ENCODE peak calls at places on chromosomes 5 and 9, in eight cellular contexts. O, B, H, I, M, N, T and V are unnamed samples.

GRCh38 chr9:128684325-128685021 is 4.5 kb upstream of the SET start:
- DNase-seq in T (peak; percentile 65), N (peak; percentile 79), H (peak; percentile 60), B (peak; percentile 57), O (peak; percentile 46), M (peak; percentile 90), I (peak; percentile 82), V (peak; percentile 86)

GRCh38 chr9:4585135-4585534 is 77.0 kb upstream of the PLPP6 start:
- DNase-seq in H (no peak), B (no peak), T (no peak), O (no peak), M (no peak), N (no peak), I (no peak), V (no peak)

GRCh38 chr9:137411670-137412380 is 11.1 kb downstream of the EXD3 start:
- DNase-seq in O (no peak), M (peak; percentile 96), N (peak; percentile 85), I (peak; percentile 86), B (no peak), H (peak; percentile 94), T (no peak), V (peak; percentile 76)

GRCh38 chr5:163687421-163687820 is 182.0 kb downstream of the MAT2B start:
- DNase-seq in N (no peak), I (no peak), M (no peak), O (no peak), H (no peak), T (no peak), B (no peak), V (no peak)

GRCh38 chr5:62791059-62791458 is 212.4 kb downstream of the LRRC70 start:
- DNase-seq in B (no peak), T (no peak), N (no peak), O (no peak), H (peak; percentile 4), M (no peak), I (peak; percentile 24), V (no peak)

GRCh38 chr5:76544268-76544926 is 78.8 kb downstream of the F2RL2 start:
- DNase-seq in I (peak; percentile 70), B (no peak), N (no peak), M (no peak), O (peak; percentile 28), T (peak; percentile 39), H (peak; percentile 34), V (peak; percentile 64)

GRCh38 chr9:130433168-130433946 is 11.4 kb upstream of the ASS1 start:
- DNase-seq in H (peak; percentile 46), T (no peak), M (peak; percentile 63), O (no peak), I (peak; percentile 61), B (peak; percentile 89), N (no peak), V (peak; percentile 76)

GRCh38 chr9:129235931-129236331 is 57.9 kb upstream of the IER5L start:
- DNase-seq in I (no peak), N (peak; percentile 10), M (no peak), T (peak; percentile 37), H (no peak), O (peak; percentile 44), B (peak; percentile 5), V (peak; percentile 72)

GRCh38 chr5:65809817-65810531 is 88.0 kb downstream of the NLN start:
- DNase-seq in O (no peak), I (peak; percentile 64), N (peak; percentile 72), M (no peak), H (peak; percentile 87), T (no peak), B (peak; percentile 25), V (no peak)

GRCh38 chr9:27353405-27354229 is 56.7 kb upstream of the EQTN start:
- DNase-seq in M (no peak), N (no peak), T (no peak), O (no peak), H (no peak), B (peak; percentile 67), I (no peak), V (no peak)

GRCh38 chr5:116231288-116231687 is 146.5 kb downstream of the COMMD10 start:
- DNase-seq in M (no peak), T (no peak), I (no peak), N (no peak), B (no peak), O (no peak), H (no peak), V (no peak)

GRCh38 chr9:21542780-21543179 is 60.7 kb upstream of the IFNE start:
- DNase-seq in I (no peak), H (peak; percentile 27), T (no peak), N (no peak), O (no peak), B (no peak), M (no peak), V (no peak)

GRCh38 chr5:122192883-122193496 is 63.6 kb downstream of the ZNF474 start:
- DNase-seq in O (no peak), N (no peak), I (peak; percentile 62), B (peak; percentile 55), T (no peak), M (no peak), H (peak; percentile 78), V (no peak)

GRCh38 chr9:93301291-93301811 is 117.4 kb downstream of the WNK2 start:
- DNase-seq in I (no peak), O (no peak), N (no peak), T (no peak), H (no peak), M (no peak), B (no peak), V (no peak)

GRCh38 chr9:129400001-129400970 is 220.6 kb downstream of the C9orf50 start:
- DNase-seq in I (no peak), O (no peak), N (peak; percentile 14), H (no peak), T (no peak), B (no peak), M (peak; percentile 48), V (no peak)

GRCh38 chr5:132819468-132819867 is 6.4 kb downstream of the SOWAHA start:
- DNase-seq in B (no peak), H (no peak), N (no peak), T (no peak), M (no peak), I (no peak), O (no peak), V (no peak)

GRCh38 chr9:69120380-69121154 is 53.5 kb upstream of the TJP2 start:
- DNase-seq in H (no peak), B (no peak), I (peak; percentile 94), M (peak; percentile 96), O (no peak), N (no peak), T (no peak), V (peak; percentile 54)

GRCh38 chr9:93305497-93306020 is 121.6 kb downstream of the WNK2 start:
- DNase-seq in M (no peak), I (no peak), O (no peak), T (no peak), H (no peak), N (peak; percentile 44), B (no peak), V (no peak)